ENCODE peak calls at places on chromosomes 16 and 17, in four cellular contexts. One of them, this sample, is unnamed.

GRCh38 chr16:15782573-15783365 is 74.1 kb downstream of the MYH11 start:
- DNase-seq in OCI-LY7: no peak
- DNase-seq in WTC11: peak; percentile 24
- DNase-seq in omental fat pad: no peak
- DNase-seq in this sample: no peak

GRCh38 chr16:87832759-87833502 is 36.4 kb downstream of the SLC7A5 start:
- DNase-seq in omental fat pad: no peak
- DNase-seq in OCI-LY7: peak; percentile 67
- DNase-seq in WTC11: no peak
- DNase-seq in this sample: no peak

GRCh38 chr17:49521521-49522185 is 26.6 kb downstream of the NGFR start:
- DNase-seq in OCI-LY7: no peak
- DNase-seq in WTC11: peak; percentile 4
- DNase-seq in omental fat pad: no peak
- DNase-seq in this sample: no peak

GRCh38 chr17:31582151-31582907 is 190.9 kb downstream of the RAB11FIP4 start:
- DNase-seq in WTC11: no peak
- DNase-seq in omental fat pad: no peak
- DNase-seq in OCI-LY7: no peak
- DNase-seq in this sample: no peak

GRCh38 chr17:74922694-74923537 is at the start of gene USH1G:
- DNase-seq in WTC11: peak; percentile 21
- DNase-seq in OCI-LY7: no peak
- DNase-seq in omental fat pad: no peak
- DNase-seq in this sample: no peak

GRCh38 chr16:76639685-76640289 is 362.6 kb downstream of the CNTNAP4 start:
- DNase-seq in OCI-LY7: peak; percentile 12
- DNase-seq in WTC11: peak; percentile 21
- DNase-seq in omental fat pad: no peak
- DNase-seq in this sample: no peak

GRCh38 chr16:85258616-85259015 is 146.3 kb upstream of the CIBAR2 start:
- DNase-seq in OCI-LY7: no peak
- DNase-seq in omental fat pad: no peak
- DNase-seq in WTC11: no peak
- DNase-seq in this sample: no peak

GRCh38 chr17:41060052-41060604 is at the start of gene KRTAP2-3:
- DNase-seq in WTC11: no peak
- DNase-seq in OCI-LY7: no peak
- DNase-seq in omental fat pad: no peak
- DNase-seq in this sample: no peak

GRCh38 chr17:77426676-77427386 is 286.1 kb downstream of the SEC14L1 start:
- DNase-seq in omental fat pad: no peak
- DNase-seq in WTC11: no peak
- DNase-seq in OCI-LY7: no peak
- DNase-seq in this sample: no peak

GRCh38 chr17:40242774-40243173 is 23.7 kb downstream of the WIPF2 start:
- DNase-seq in omental fat pad: no peak
- DNase-seq in WTC11: no peak
- DNase-seq in OCI-LY7: no peak
- DNase-seq in this sample: no peak

GRCh38 chr16:9428355-9429005 is 337.0 kb downstream of the HAPSTR1 start:
- DNase-seq in OCI-LY7: no peak
- DNase-seq in omental fat pad: no peak
- DNase-seq in WTC11: no peak
- DNase-seq in this sample: no peak

GRCh38 chr17:21168555-21168865 is 41.7 kb downstream of the DHRS7B start:
- DNase-seq in WTC11: no peak
- DNase-seq in OCI-LY7: no peak
- DNase-seq in omental fat pad: no peak
- DNase-seq in this sample: no peak

GRCh38 chr16:9703731-9704130 is 478.5 kb downstream of the GRIN2A start:
- DNase-seq in omental fat pad: no peak
- DNase-seq in OCI-LY7: no peak
- DNase-seq in WTC11: no peak
- DNase-seq in this sample: no peak

GRCh38 chr17:81242421-81243332 is 3.6 kb downstream of the NDUFAF8 start:
- DNase-seq in omental fat pad: no peak
- DNase-seq in WTC11: no peak
- DNase-seq in OCI-LY7: peak; percentile 10
- DNase-seq in this sample: no peak

GRCh38 chr17:81243333-81243664 is 4.2 kb downstream of the NDUFAF8 start:
- DNase-seq in omental fat pad: no peak
- DNase-seq in WTC11: no peak
- DNase-seq in OCI-LY7: no peak
- DNase-seq in this sample: no peak

GRCh38 chr17:81241648-81242420 is 2.7 kb downstream of the NDUFAF8 start:
- DNase-seq in omental fat pad: peak; percentile 52
- DNase-seq in WTC11: peak; percentile 87
- DNase-seq in OCI-LY7: peak; percentile 89
- DNase-seq in this sample: peak; percentile 64

GRCh38 chr17:81239714-81240555 is 817 bp downstream of the NDUFAF8 start:
- DNase-seq in WTC11: no peak
- DNase-seq in OCI-LY7: peak; percentile 76
- DNase-seq in omental fat pad: no peak
- DNase-seq in this sample: no peak

GRCh38 chr17:81241203-81241602 is 2.1 kb downstream of the NDUFAF8 start:
- DNase-seq in WTC11: no peak
- DNase-seq in omental fat pad: no peak
- DNase-seq in OCI-LY7: no peak
- DNase-seq in this sample: no peak
- TF ChIP-seq CTCF in WTC11: no peak
- TF ChIP-seq CTCF in omental fat pad: no peak
- TF ChIP-seq CTCF in OCI-LY7: no peak
- TF ChIP-seq CTCF in this sample: no peak

GRCh38 chr17:34364741-34365140 is 1.7 kb upstream of the CCL1 start:
- DNase-seq in WTC11: no peak
- DNase-seq in omental fat pad: no peak
- DNase-seq in OCI-LY7: peak; percentile 90
- DNase-seq in this sample: no peak
- TF ChIP-seq CTCF in WTC11: no peak
- TF ChIP-seq CTCF in omental fat pad: no peak
- TF ChIP-seq CTCF in OCI-LY7: peak; percentile 22
- TF ChIP-seq CTCF in this sample: no peak

DNA sequence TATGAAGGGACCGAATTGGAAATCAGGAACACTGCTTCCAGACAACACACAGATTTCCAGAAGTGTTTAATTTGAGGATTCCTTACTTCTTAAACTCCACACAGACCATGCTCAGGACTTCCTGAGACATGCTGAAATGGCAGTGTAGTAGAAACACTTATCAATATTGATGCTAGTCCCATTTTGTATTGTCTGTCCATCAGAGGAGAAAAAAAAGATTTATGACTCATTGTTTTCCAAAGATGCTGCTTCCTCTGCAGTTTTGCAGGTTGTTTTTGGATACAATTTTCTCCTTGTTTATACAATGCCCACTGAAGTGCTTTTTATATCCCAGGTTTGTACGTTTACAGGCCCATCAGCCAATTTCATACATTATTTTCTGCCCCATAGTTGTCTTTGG is 68.3 kb upstream of the TANC2 start:
- DNase-seq in OCI-LY7: no peak
- DNase-seq in omental fat pad: no peak
- DNase-seq in WTC11: no peak
- DNase-seq in this sample: no peak
- TF ChIP-seq CTCF in OCI-LY7: no peak
- TF ChIP-seq CTCF in omental fat pad: no peak
- TF ChIP-seq CTCF in WTC11: no peak
- TF ChIP-seq CTCF in this sample: no peak

GRCh38 chr17:18146980-18147379 is 36.6 kb upstream of the ALKBH5 start:
- DNase-seq in omental fat pad: no peak
- DNase-seq in WTC11: no peak
- DNase-seq in OCI-LY7: no peak
- DNase-seq in this sample: no peak
- TF ChIP-seq CTCF in omental fat pad: no peak
- TF ChIP-seq CTCF in WTC11: no peak
- TF ChIP-seq CTCF in OCI-LY7: no peak
- TF ChIP-seq CTCF in this sample: no peak

GRCh38 chr16:69408451-69408850 is 16.0 kb upstream of the CYB5B start:
- DNase-seq in WTC11: no peak
- DNase-seq in omental fat pad: no peak
- DNase-seq in OCI-LY7: no peak
- DNase-seq in this sample: no peak
- TF ChIP-seq CTCF in WTC11: no peak
- TF ChIP-seq CTCF in omental fat pad: no peak
- TF ChIP-seq CTCF in OCI-LY7: no peak
- TF ChIP-seq CTCF in this sample: no peak

GRCh38 chr17:79838541-79839274 is 532 bp downstream of the CBX4 start:
- DNase-seq in omental fat pad: no peak
- DNase-seq in OCI-LY7: peak; percentile 80
- DNase-seq in WTC11: peak; percentile 76
- DNase-seq in this sample: peak; percentile 39
- TF ChIP-seq CTCF in omental fat pad: no peak
- TF ChIP-seq CTCF in OCI-LY7: no peak
- TF ChIP-seq CTCF in WTC11: no peak
- TF ChIP-seq CTCF in this sample: no peak

GRCh38 chr16:86536621-86537020 is 18.4 kb downstream of the MTHFSD start:
- DNase-seq in omental fat pad: no peak
- DNase-seq in WTC11: no peak
- DNase-seq in OCI-LY7: no peak
- DNase-seq in this sample: no peak

GRCh38 chr16:86538196-86538780 is 16.7 kb downstream of the MTHFSD start:
- DNase-seq in OCI-LY7: no peak
- DNase-seq in WTC11: no peak
- DNase-seq in omental fat pad: no peak
- DNase-seq in this sample: no peak

GRCh38 chr16:86540894-86541293 is 14.1 kb downstream of the MTHFSD start:
- DNase-seq in OCI-LY7: peak; percentile 17
- DNase-seq in WTC11: no peak
- DNase-seq in omental fat pad: no peak
- DNase-seq in this sample: no peak

GRCh38 chr16:86534779-86535605 is 20.0 kb downstream of the MTHFSD start:
- DNase-seq in omental fat pad: no peak
- DNase-seq in OCI-LY7: no peak
- DNase-seq in WTC11: no peak
- DNase-seq in this sample: no peak

GRCh38 chr16:86537486-86537885 is 17.5 kb downstream of the MTHFSD start:
- DNase-seq in OCI-LY7: no peak
- DNase-seq in omental fat pad: no peak
- DNase-seq in WTC11: no peak
- DNase-seq in this sample: no peak
- TF ChIP-seq CTCF in OCI-LY7: no peak
- TF ChIP-seq CTCF in omental fat pad: no peak
- TF ChIP-seq CTCF in WTC11: no peak
- TF ChIP-seq CTCF in this sample: no peak

GRCh38 chr17:60435244-60436170 is 13.2 kb downstream of the CHCT1 start:
- DNase-seq in omental fat pad: peak; percentile 50
- DNase-seq in WTC11: peak; percentile 63
- DNase-seq in OCI-LY7: peak; percentile 70
- DNase-seq in this sample: peak; percentile 39
- TF ChIP-seq CTCF in omental fat pad: peak; percentile 57
- TF ChIP-seq CTCF in WTC11: peak; percentile 89
- TF ChIP-seq CTCF in OCI-LY7: peak; percentile 92
- TF ChIP-seq CTCF in this sample: peak; percentile 87